ENCODE peak calls at places on chromosomes 16 and 17, in six cellular contexts. D is Karpas-422; F is effector memory CD4-positive, alpha-beta T cell; B is keratinocyte; C is psoas muscle; V is GM06990. N is an unnamed sample. For H3K36me3 and H3K27me3, the result is how much of the 10 kb centered on the place peaks cover.

GRCh38 chr17:80855968-80856862 is 135.4 kb upstream of the CHMP6 start:
- DNase-seq in D (no peak), B (peak), C (peak), F (peak), V (peak), N (peak)

GRCh38 chr17:7329360-7330098 is 394 bp upstream of the NEURL4 start:
- DNase-seq in D (peak), B (peak), F (peak), V (peak), C (peak), N (peak)

GRCh38 chr17:61587807-61588660 is 3.0 kb downstream of the NACA2 start:
- DNase-seq in C (no peak), B (no peak), D (peak), V (no peak), F (no peak), N (no peak)

GRCh38 chr16:69542974-69543373 is 22.8 kb upstream of the NFAT5 start:
- DNase-seq in F (no peak), C (no peak), B (no peak), D (peak), V (no peak), N (no peak)

GRCh38 chr16:50038756-50039529 is 13.9 kb downstream of the CNEP1R1 start:
- DNase-seq in F (no peak), D (peak), V (no peak), C (peak), B (no peak), N (peak)

GRCh38 chr17:75679706-75680201 is 12.6 kb downstream of the SAP30BP start:
- DNase-seq in V (no peak), B (no peak), F (no peak), D (no peak), C (no peak), N (no peak)

GRCh38 chr16:66849543-66849942 is 5.3 kb downstream of the CA7 start:
- DNase-seq in F (no peak), V (no peak), B (no peak), D (no peak), C (no peak), N (no peak)

GRCh38 chr16:68105611-68106010 is 20.4 kb downstream of the NFATC3 start:
- DNase-seq in V (no peak), F (no peak), B (no peak), C (no peak), D (no peak), N (no peak)

GRCh38 chr17:56148333-56148732 is 4.9 kb upstream of the ANKFN1 start:
- DNase-seq in D (no peak), V (no peak), B (no peak), C (no peak), F (no peak), N (no peak)

GRCh38 chr17:6231886-6232767 is 161.9 kb downstream of the WSCD1 start:
- DNase-seq in V (no peak), F (no peak), D (no peak), B (no peak), C (no peak), N (no peak)

GRCh38 chr16:57791156-57791902 is 11.0 kb downstream of the KIFC3 start:
- DNase-seq in F (no peak), D (no peak), B (no peak), C (peak), V (no peak), N (no peak)

GRCh38 chr17:44197980-44198720 is 1.5 kb downstream of the ATXN7L3 start:
- DNase-seq in D (peak), F (peak), C (no peak), B (no peak), V (no peak), N (no peak)

DNA sequence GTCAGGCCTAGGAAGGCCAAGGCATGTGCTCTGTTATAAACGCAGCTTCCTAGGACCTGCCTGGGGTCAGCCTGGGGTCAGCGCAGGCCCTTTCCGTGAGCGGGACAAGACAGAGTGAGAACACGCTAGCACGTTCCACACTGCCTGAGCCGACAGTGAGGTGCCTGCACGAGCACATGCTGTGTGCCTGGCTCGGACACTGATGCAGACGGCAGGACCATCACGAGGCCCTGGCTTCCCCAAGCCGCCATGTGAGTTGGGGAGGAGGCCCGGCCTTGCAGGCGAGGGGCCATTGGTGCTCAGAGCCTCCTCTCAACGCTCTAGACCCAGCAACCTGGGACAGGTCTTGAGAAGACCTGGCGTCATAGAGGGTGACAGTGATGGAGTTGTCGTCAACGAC is 9.1 kb downstream of the TMEM204 start:
- DNase-seq in V (no peak), F (no peak), D (no peak), C (no peak), B (no peak), N (no peak)
- H3K36me3 ChIP-seq in V (under half), F (half or more), D (under half), C (under half), B (under half), N (under half)

DNA sequence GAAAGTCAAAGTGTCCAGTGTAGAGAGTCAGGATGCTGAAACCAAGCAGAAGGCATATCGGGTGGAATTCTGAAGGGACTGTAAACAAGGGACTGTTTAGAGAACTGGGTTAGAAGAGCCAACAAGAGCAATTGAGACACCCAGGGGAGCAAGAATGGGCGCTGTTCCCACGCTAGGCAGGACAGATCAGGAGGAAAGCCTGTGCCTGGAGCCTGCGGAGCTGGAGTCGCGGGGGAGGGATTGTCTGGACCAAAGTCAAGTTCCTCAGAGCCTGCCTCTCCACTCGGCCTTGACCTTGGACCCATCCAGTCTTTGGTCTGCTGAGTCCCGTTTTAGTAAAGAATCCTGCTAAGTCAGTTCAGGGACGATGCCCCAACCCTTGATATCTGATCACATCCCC is 14.7 kb upstream of the KLHL36 start:
- DNase-seq in C (peak), F (no peak), B (no peak), D (no peak), V (no peak), N (peak)
- H3K27me3 ChIP-seq in C (under half), F (under half), B (under half), D (under half), V (under half), N (under half)

GRCh38 chr16:259814-260253 is 15.9 kb downstream of the RGS11 start:
- DNase-seq in B (no peak), D (no peak), V (no peak), C (no peak), F (no peak), N (no peak)
- H3K36me3 ChIP-seq in B (under half), D (under half), V (under half), C (half or more), F (under half), N (half or more)

GRCh38 chr16:28175715-28176114 is 36.0 kb downstream of the XPO6 start:
- DNase-seq in F (no peak), C (no peak), D (no peak), B (no peak), V (no peak), N (no peak)

GRCh38 chr16:28167221-28167620 is 44.5 kb downstream of the XPO6 start:
- DNase-seq in V (no peak), D (no peak), C (no peak), B (no peak), F (no peak), N (no peak)

GRCh38 chr16:28167730-28168129 is 44.0 kb downstream of the XPO6 start:
- DNase-seq in V (no peak), D (no peak), F (no peak), C (no peak), B (no peak), N (no peak)

GRCh38 chr16:28168991-28169554 is 42.7 kb downstream of the XPO6 start:
- DNase-seq in C (no peak), B (no peak), V (no peak), D (no peak), F (peak), N (no peak)

DNA sequence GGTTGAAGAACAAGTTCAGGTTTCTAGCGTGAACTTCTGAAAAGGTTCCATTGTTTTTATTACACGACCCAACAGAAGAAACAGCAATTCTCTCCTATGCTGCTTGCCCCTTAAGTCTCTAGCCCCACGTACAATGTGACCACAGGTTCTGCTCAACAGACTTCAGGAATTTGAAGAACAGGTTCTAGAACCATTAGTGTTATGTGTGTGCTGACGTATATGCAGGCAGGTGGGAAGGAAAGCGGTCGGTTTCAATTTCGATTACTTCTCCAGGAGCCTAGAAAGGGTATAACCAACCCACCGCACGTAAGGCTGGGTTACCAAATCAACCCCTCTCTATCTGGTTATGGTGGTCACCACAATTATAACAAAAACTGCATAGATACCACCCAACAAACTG is 39.4 kb downstream of the XPO6 start:
- DNase-seq in F (no peak), C (no peak), V (no peak), D (no peak), B (no peak), N (no peak)
- H3K27me3 ChIP-seq in F (under half), C (under half), V (under half), D (under half), B (under half), N (under half)

GRCh38 chr17:10613775-10614513 is 43.2 kb downstream of the MYH3 start:
- DNase-seq in C (peak), D (no peak), F (no peak), B (no peak), V (no peak), N (no peak)
- H3K36me3 ChIP-seq in C (under half), D (under half), F (under half), B (under half), V (under half), N (under half)

DNA sequence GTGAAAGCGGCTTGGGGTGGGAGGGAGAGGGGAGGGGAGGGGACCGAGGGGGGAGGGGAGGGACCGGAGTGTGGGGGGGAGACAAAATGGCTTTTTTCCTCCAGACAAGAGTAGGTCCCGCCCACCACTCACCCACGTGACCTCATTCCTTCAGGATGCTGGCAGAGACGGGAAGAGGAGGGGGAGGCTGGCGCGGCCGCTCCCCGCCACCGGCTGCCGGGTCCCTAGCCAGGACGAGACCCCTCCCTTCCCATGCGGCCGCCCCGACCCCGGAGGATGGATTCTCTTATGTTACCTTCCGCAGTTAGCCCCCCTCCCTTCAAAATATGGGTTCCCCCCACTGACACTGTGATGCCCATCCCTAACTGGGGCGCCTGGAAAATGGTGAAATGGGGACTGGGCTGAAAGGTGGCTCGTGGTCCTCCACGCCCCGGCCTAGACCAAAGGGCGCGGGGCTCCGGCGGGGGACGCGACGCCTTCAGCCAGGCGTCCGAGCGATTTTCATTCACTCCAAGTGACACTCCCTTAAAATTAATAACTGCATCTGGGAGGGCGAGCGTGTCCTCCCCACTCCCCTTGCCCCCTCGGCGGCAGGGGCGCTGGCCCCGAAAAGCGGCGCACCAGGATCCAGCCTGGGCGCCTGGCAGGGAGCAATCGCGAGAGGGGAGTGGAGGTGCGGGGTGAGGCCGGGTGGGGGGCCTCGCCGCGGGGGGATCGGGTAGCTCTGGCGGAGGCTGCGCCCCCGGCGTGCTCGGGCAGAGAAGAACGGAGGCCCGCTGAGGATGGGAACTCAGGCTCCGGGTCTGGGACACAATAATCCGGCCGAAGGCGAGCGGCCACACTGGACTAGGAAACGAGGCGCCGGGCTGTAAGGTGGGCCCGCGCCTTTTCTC is at the start of gene PCGF2:
- DNase-seq in F (no peak), B (no peak), C (peak), V (no peak), D (no peak), N (peak)
- H3K27me3 ChIP-seq in F (under half), B (under half), C (under half), V (under half), D (under half), N (under half)

N was measured in sigmoid colon.